ENCODE peak calls at places on chromosomes 6 and 20, in eight cellular contexts. One of them, this sample, is unnamed.

GRCh38 chr6:100152201-100152600 is 158.2 kb upstream of the MCHR2 start:
- DNase-seq in uterus: no peak
- DNase-seq in fibroblast of mammary gland: peak; percentile 40
- DNase-seq in psoas muscle: no peak
- DNase-seq in A549: no peak
- DNase-seq in HepG2: no peak
- DNase-seq in mesendoderm: no peak
- DNase-seq in upper lobe of right lung: no peak
- DNase-seq in this sample: no peak

GRCh38 chr6:135231469-135231844 is 50.3 kb downstream of the MYB start:
- DNase-seq in uterus: no peak
- DNase-seq in fibroblast of mammary gland: peak; percentile 24
- DNase-seq in psoas muscle: no peak
- DNase-seq in A549: no peak
- DNase-seq in HepG2: no peak
- DNase-seq in mesendoderm: no peak
- DNase-seq in upper lobe of right lung: no peak
- DNase-seq in this sample: no peak

GRCh38 chr6:77021232-77021631 is 442.1 kb downstream of the HTR1B start:
- DNase-seq in uterus: no peak
- DNase-seq in fibroblast of mammary gland: no peak
- DNase-seq in psoas muscle: no peak
- DNase-seq in A549: no peak
- DNase-seq in HepG2: no peak
- DNase-seq in mesendoderm: no peak
- DNase-seq in upper lobe of right lung: no peak
- DNase-seq in this sample: no peak

GRCh38 chr6:170434114-170434820 is 118.8 kb downstream of the PSMB1 start:
- DNase-seq in uterus: no peak
- DNase-seq in fibroblast of mammary gland: peak; percentile 25
- DNase-seq in psoas muscle: peak; percentile 78
- DNase-seq in A549: no peak
- DNase-seq in HepG2: peak; percentile 23
- DNase-seq in mesendoderm: peak; percentile 47
- DNase-seq in upper lobe of right lung: no peak
- DNase-seq in this sample: no peak

GRCh38 chr6:135114355-135115145 is 59.9 kb upstream of the HBS1L start:
- DNase-seq in uterus: no peak
- DNase-seq in fibroblast of mammary gland: no peak
- DNase-seq in psoas muscle: no peak
- DNase-seq in A549: no peak
- DNase-seq in HepG2: no peak
- DNase-seq in mesendoderm: no peak
- DNase-seq in upper lobe of right lung: no peak
- DNase-seq in this sample: no peak

GRCh38 chr20:33532753-33533459 is 43.0 kb downstream of the CBFA2T2 start:
- DNase-seq in uterus: no peak
- DNase-seq in fibroblast of mammary gland: peak; percentile 20
- DNase-seq in psoas muscle: no peak
- DNase-seq in A549: no peak
- DNase-seq in HepG2: no peak
- DNase-seq in mesendoderm: no peak
- DNase-seq in upper lobe of right lung: no peak
- DNase-seq in this sample: no peak

GRCh38 chr20:61799394-61799923 is 266.2 kb downstream of the TAF4 start:
- DNase-seq in uterus: no peak
- DNase-seq in fibroblast of mammary gland: no peak
- DNase-seq in psoas muscle: peak; percentile 26
- DNase-seq in A549: no peak
- DNase-seq in HepG2: no peak
- DNase-seq in mesendoderm: no peak
- DNase-seq in upper lobe of right lung: no peak
- DNase-seq in this sample: no peak

GRCh38 chr6:168319279-168320051 is at the start of gene DACT2:
- DNase-seq in uterus: no peak
- DNase-seq in fibroblast of mammary gland: no peak
- DNase-seq in psoas muscle: no peak
- DNase-seq in A549: peak; percentile 18
- DNase-seq in HepG2: no peak
- DNase-seq in mesendoderm: no peak
- DNase-seq in upper lobe of right lung: no peak
- DNase-seq in this sample: no peak

GRCh38 chr6:95581073-95581472 is 3.7 kb downstream of the MANEA start:
- DNase-seq in uterus: no peak
- DNase-seq in fibroblast of mammary gland: peak; percentile 55
- DNase-seq in psoas muscle: no peak
- DNase-seq in A549: no peak
- DNase-seq in HepG2: no peak
- DNase-seq in mesendoderm: no peak
- DNase-seq in upper lobe of right lung: no peak
- DNase-seq in this sample: no peak

GRCh38 chr6:128339635-128340436 is 180.6 kb downstream of the PTPRK start:
- DNase-seq in uterus: no peak
- DNase-seq in fibroblast of mammary gland: no peak
- DNase-seq in psoas muscle: no peak
- DNase-seq in A549: no peak
- DNase-seq in HepG2: peak; percentile 79
- DNase-seq in mesendoderm: no peak
- DNase-seq in upper lobe of right lung: no peak
- DNase-seq in this sample: no peak

GRCh38 chr6:28589234-28589951 is 63.7 kb downstream of the GPX5 start:
- DNase-seq in uterus: peak; percentile 57
- DNase-seq in fibroblast of mammary gland: peak; percentile 97
- DNase-seq in psoas muscle: no peak
- DNase-seq in A549: peak; percentile 47
- DNase-seq in HepG2: peak; percentile 95
- DNase-seq in mesendoderm: peak; percentile 100
- DNase-seq in upper lobe of right lung: no peak
- DNase-seq in this sample: no peak

GRCh38 chr6:111784423-111784822 is 88.8 kb downstream of the FYN start:
- DNase-seq in uterus: no peak
- DNase-seq in fibroblast of mammary gland: no peak
- DNase-seq in psoas muscle: no peak
- DNase-seq in A549: no peak
- DNase-seq in HepG2: no peak
- DNase-seq in mesendoderm: no peak
- DNase-seq in upper lobe of right lung: no peak
- DNase-seq in this sample: no peak

GRCh38 chr20:48298851-48299484 is 513.7 kb upstream of the SULF2 start:
- DNase-seq in uterus: peak; percentile 43
- DNase-seq in fibroblast of mammary gland: peak; percentile 92
- DNase-seq in psoas muscle: no peak
- DNase-seq in A549: peak; percentile 60
- DNase-seq in HepG2: peak; percentile 73
- DNase-seq in mesendoderm: peak; percentile 88
- DNase-seq in upper lobe of right lung: no peak
- DNase-seq in this sample: peak; percentile 64

GRCh38 chr6:97177905-97178304 is 105.1 kb downstream of the MMS22L start:
- DNase-seq in uterus: no peak
- DNase-seq in fibroblast of mammary gland: no peak
- DNase-seq in psoas muscle: no peak
- DNase-seq in A549: no peak
- DNase-seq in HepG2: peak; percentile 1
- DNase-seq in mesendoderm: no peak
- DNase-seq in upper lobe of right lung: no peak
- DNase-seq in this sample: no peak

GRCh38 chr6:45676376-45676775 is 298.6 kb upstream of the SUPT3H start:
- DNase-seq in uterus: no peak
- DNase-seq in fibroblast of mammary gland: no peak
- DNase-seq in psoas muscle: no peak
- DNase-seq in A549: no peak
- DNase-seq in HepG2: no peak
- DNase-seq in mesendoderm: no peak
- DNase-seq in upper lobe of right lung: no peak
- DNase-seq in this sample: no peak

GRCh38 chr6:145814501-145815350 is at the start of gene FBXO30:
- DNase-seq in uterus: peak; percentile 92
- DNase-seq in fibroblast of mammary gland: peak; percentile 80
- DNase-seq in psoas muscle: peak; percentile 93
- DNase-seq in A549: peak; percentile 49
- DNase-seq in HepG2: peak; percentile 84
- DNase-seq in mesendoderm: peak; percentile 96
- DNase-seq in upper lobe of right lung: peak; percentile 94
- DNase-seq in this sample: peak; percentile 92

GRCh38 chr20:58374906-58375760 is 13.9 kb upstream of the VAPB start:
- DNase-seq in uterus: no peak
- DNase-seq in fibroblast of mammary gland: no peak
- DNase-seq in psoas muscle: no peak
- DNase-seq in A549: no peak
- DNase-seq in HepG2: no peak
- DNase-seq in mesendoderm: peak; percentile 88
- DNase-seq in upper lobe of right lung: no peak
- DNase-seq in this sample: no peak
- H3K4me3 ChIP-seq in uterus: no peak overlapping the region
- H3K4me3 ChIP-seq in fibroblast of mammary gland: no peak overlapping the region
- H3K4me3 ChIP-seq in psoas muscle: no peak overlapping the region
- H3K4me3 ChIP-seq in A549: no peak overlapping the region
- H3K4me3 ChIP-seq in HepG2: peak overlapping the region; percentile 37
- H3K4me3 ChIP-seq in mesendoderm: no peak overlapping the region
- H3K4me3 ChIP-seq in upper lobe of right lung: no peak overlapping the region
- H3K4me3 ChIP-seq in this sample: no peak overlapping the region

GRCh38 chr20:21124190-21124589 is 1.7 kb upstream of the KIZ start:
- DNase-seq in uterus: no peak
- DNase-seq in fibroblast of mammary gland: no peak
- DNase-seq in psoas muscle: no peak
- DNase-seq in A549: no peak
- DNase-seq in HepG2: no peak
- DNase-seq in mesendoderm: no peak
- DNase-seq in upper lobe of right lung: no peak
- DNase-seq in this sample: no peak

GRCh38 chr20:21125849-21126840 is at the start of gene KIZ:
- DNase-seq in uterus: peak; percentile 98
- DNase-seq in fibroblast of mammary gland: peak; percentile 88
- DNase-seq in psoas muscle: peak; percentile 99
- DNase-seq in A549: peak; percentile 83
- DNase-seq in HepG2: peak; percentile 93
- DNase-seq in mesendoderm: peak; percentile 97
- DNase-seq in upper lobe of right lung: peak; percentile 99
- DNase-seq in this sample: peak; percentile 95

GRCh38 chr20:21129861-21130260 is 4.0 kb downstream of the KIZ start:
- DNase-seq in uterus: no peak
- DNase-seq in fibroblast of mammary gland: no peak
- DNase-seq in psoas muscle: no peak
- DNase-seq in A549: no peak
- DNase-seq in HepG2: no peak
- DNase-seq in mesendoderm: peak; percentile 11
- DNase-seq in upper lobe of right lung: no peak
- DNase-seq in this sample: no peak

GRCh38 chr20:21125072-21125848 is 622 bp upstream of the KIZ start:
- DNase-seq in uterus: peak; percentile 29
- DNase-seq in fibroblast of mammary gland: peak; percentile 48
- DNase-seq in psoas muscle: peak; percentile 62
- DNase-seq in A549: peak; percentile 88
- DNase-seq in HepG2: peak; percentile 88
- DNase-seq in mesendoderm: peak; percentile 65
- DNase-seq in upper lobe of right lung: no peak
- DNase-seq in this sample: peak; percentile 38

DNA sequence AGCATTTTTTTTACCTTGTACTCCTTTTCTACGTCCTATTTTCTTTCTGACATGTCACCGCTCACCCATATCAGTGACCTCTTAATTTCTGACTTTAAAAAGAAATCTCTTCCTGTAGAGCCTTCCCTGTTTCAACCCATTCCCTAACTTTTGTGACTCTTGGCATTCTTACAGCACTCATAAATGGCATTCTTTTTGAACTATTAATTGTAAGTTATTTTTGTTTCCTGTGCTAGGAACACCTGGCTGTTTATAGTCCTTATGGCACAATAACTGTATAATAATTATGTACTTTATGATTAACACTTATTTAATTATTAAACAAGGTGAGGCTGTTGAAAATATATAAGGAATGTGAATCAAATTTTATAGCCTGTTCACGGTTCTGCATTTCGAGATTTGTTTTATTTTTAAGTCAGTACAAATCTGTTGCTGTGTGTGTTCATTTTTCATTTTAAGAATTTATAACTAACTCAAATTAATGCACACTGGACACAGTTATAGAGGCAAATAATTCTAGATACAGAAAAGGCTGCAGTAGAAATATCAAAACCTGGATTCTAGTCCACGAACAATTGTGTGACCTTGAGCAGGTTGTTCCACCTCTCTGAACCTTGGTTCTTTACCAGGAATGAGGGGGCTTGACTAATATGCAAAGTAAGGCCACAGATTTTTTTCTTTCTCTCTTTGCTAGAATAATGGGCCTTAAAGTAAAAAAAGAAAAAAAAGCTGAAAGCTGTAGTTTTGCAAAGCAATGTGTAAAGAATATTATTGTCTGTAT is 1.5 kb downstream of the KIZ start:
- DNase-seq in uterus: no peak
- DNase-seq in fibroblast of mammary gland: no peak
- DNase-seq in psoas muscle: no peak
- DNase-seq in A549: no peak
- DNase-seq in HepG2: peak; percentile 65
- DNase-seq in mesendoderm: no peak
- DNase-seq in upper lobe of right lung: no peak
- DNase-seq in this sample: no peak
- H3K4me3 ChIP-seq in uterus: no peak overlapping the region
- H3K4me3 ChIP-seq in fibroblast of mammary gland: no peak overlapping the region
- H3K4me3 ChIP-seq in psoas muscle: peak overlapping the region; percentile 91
- H3K4me3 ChIP-seq in A549: peak overlapping the region; percentile 89
- H3K4me3 ChIP-seq in HepG2: peak overlapping the region; percentile 94
- H3K4me3 ChIP-seq in mesendoderm: no peak overlapping the region
- H3K4me3 ChIP-seq in upper lobe of right lung: no peak overlapping the region
- H3K4me3 ChIP-seq in this sample: peak overlapping the region; percentile 67

DNA sequence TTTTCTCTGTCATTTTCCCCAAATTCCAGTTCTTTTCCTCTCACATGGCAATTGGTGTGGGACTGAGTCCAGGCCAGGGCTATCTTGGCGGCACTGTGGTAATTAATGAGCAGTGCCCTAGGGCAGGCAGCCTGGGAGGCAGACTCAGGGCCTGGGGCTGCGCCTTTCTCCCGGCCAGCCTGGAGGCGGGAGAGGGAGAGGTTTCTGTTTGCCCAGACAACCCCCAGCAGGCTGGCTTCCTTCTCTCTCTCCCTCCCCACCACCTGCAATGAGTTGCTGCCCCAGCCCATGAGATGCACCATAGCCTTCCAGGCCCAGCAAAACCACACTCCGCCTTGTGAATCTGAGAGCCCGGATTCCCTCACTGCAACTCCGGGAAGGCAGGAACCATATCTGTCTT is 15.1 kb upstream of the CCDC167 start:
- DNase-seq in uterus: no peak
- DNase-seq in fibroblast of mammary gland: no peak
- DNase-seq in psoas muscle: no peak
- DNase-seq in A549: no peak
- DNase-seq in HepG2: no peak
- DNase-seq in mesendoderm: no peak
- DNase-seq in upper lobe of right lung: no peak
- DNase-seq in this sample: no peak
- H3K4me3 ChIP-seq in uterus: no peak overlapping the region
- H3K4me3 ChIP-seq in fibroblast of mammary gland: no peak overlapping the region
- H3K4me3 ChIP-seq in psoas muscle: no peak overlapping the region
- H3K4me3 ChIP-seq in A549: no peak overlapping the region
- H3K4me3 ChIP-seq in HepG2: no peak overlapping the region
- H3K4me3 ChIP-seq in mesendoderm: no peak overlapping the region
- H3K4me3 ChIP-seq in upper lobe of right lung: no peak overlapping the region
- H3K4me3 ChIP-seq in this sample: no peak overlapping the region

GRCh38 chr20:37406010-37406998 is 60.4 kb downstream of the SRC start:
- DNase-seq in uterus: peak; percentile 51
- DNase-seq in fibroblast of mammary gland: no peak
- DNase-seq in psoas muscle: no peak
- DNase-seq in A549: peak; percentile 59
- DNase-seq in HepG2: no peak
- DNase-seq in mesendoderm: no peak
- DNase-seq in upper lobe of right lung: peak; percentile 73
- DNase-seq in this sample: peak; percentile 52
- H3K4me3 ChIP-seq in uterus: no peak overlapping the region
- H3K4me3 ChIP-seq in fibroblast of mammary gland: peak overlapping the region; percentile 38
- H3K4me3 ChIP-seq in psoas muscle: peak overlapping the region; percentile 57
- H3K4me3 ChIP-seq in A549: peak overlapping the region; percentile 22
- H3K4me3 ChIP-seq in HepG2: peak overlapping the region; percentile 23
- H3K4me3 ChIP-seq in mesendoderm: no peak overlapping the region
- H3K4me3 ChIP-seq in upper lobe of right lung: peak overlapping the region; percentile 39
- H3K4me3 ChIP-seq in this sample: peak overlapping the region; percentile 24

GRCh38 chr6:110296151-110297028 is 61.8 kb downstream of the METTL24 start:
- DNase-seq in uterus: no peak
- DNase-seq in fibroblast of mammary gland: no peak
- DNase-seq in psoas muscle: no peak
- DNase-seq in A549: no peak
- DNase-seq in HepG2: no peak
- DNase-seq in mesendoderm: no peak
- DNase-seq in upper lobe of right lung: no peak
- DNase-seq in this sample: no peak
- H3K4me3 ChIP-seq in uterus: no peak overlapping the region
- H3K4me3 ChIP-seq in fibroblast of mammary gland: no peak overlapping the region
- H3K4me3 ChIP-seq in psoas muscle: no peak overlapping the region
- H3K4me3 ChIP-seq in A549: no peak overlapping the region
- H3K4me3 ChIP-seq in HepG2: no peak overlapping the region
- H3K4me3 ChIP-seq in mesendoderm: no peak overlapping the region
- H3K4me3 ChIP-seq in upper lobe of right lung: no peak overlapping the region
- H3K4me3 ChIP-seq in this sample: no peak overlapping the region

This sample was measured in heart right ventricle.